ENCODE peak calls at places on chromosomes 7 and 10, in four cellular contexts. A is HepG2, Y is GM12878, P is K562. B is an unnamed sample.

GRCh38 chr7:44367475-44368030 is 42.2 kb upstream of the CAMK2B start:
- DNase-seq in P (no peak), A (no peak), Y (no peak), B (no peak)

GRCh38 chr7:56092789-56093531 is at the start of gene PHKG1:
- DNase-seq in P (peak; percentile 34), Y (no peak), A (peak; percentile 33), B (peak; percentile 80)

GRCh38 chr7:55072251-55072650 is 53.4 kb downstream of the EGFR start:
- DNase-seq in P (no peak), Y (no peak), A (no peak), B (no peak)

GRCh38 chr10:986137-986825 is 2.0 kb upstream of the GTPBP4 start:
- DNase-seq in A (no peak), P (no peak), Y (no peak), B (no peak)

GRCh38 chr10:119281581-119282071 is 74.3 kb downstream of the GRK5 start:
- DNase-seq in A (no peak), Y (no peak), P (no peak), B (no peak)

GRCh38 chr7:95421847-95422444 is 12.9 kb downstream of the PON2 start:
- DNase-seq in Y (no peak), P (no peak), A (peak; percentile 25), B (no peak)

GRCh38 chr10:13837966-13838365 is 251.2 kb downstream of the PRPF18 start:
- DNase-seq in Y (no peak), P (no peak), A (no peak), B (no peak)

GRCh38 chr7:33040803-33041516 is 21.6 kb downstream of the NT5C3A start:
- DNase-seq in Y (peak; percentile 89), P (no peak), A (no peak), B (peak; percentile 13)

GRCh38 chr7:34130558-34131285 is 225.4 kb downstream of the BMPER start:
- DNase-seq in A (no peak), P (no peak), Y (no peak), B (no peak)

GRCh38 chr7:104852386-104852785 is 161.6 kb upstream of the KMT2E start:
- DNase-seq in A (no peak), P (no peak), Y (no peak), B (no peak)

GRCh38 chr7:55563596-55564325 is 8.5 kb downstream of the VOPP1 start:
- DNase-seq in A (no peak), Y (no peak), P (no peak), B (no peak)

GRCh38 chr7:41238851-41239331 is 464.0 kb downstream of the INHBA start:
- DNase-seq in Y (no peak), A (no peak), P (no peak), B (peak; percentile 34)

DNA sequence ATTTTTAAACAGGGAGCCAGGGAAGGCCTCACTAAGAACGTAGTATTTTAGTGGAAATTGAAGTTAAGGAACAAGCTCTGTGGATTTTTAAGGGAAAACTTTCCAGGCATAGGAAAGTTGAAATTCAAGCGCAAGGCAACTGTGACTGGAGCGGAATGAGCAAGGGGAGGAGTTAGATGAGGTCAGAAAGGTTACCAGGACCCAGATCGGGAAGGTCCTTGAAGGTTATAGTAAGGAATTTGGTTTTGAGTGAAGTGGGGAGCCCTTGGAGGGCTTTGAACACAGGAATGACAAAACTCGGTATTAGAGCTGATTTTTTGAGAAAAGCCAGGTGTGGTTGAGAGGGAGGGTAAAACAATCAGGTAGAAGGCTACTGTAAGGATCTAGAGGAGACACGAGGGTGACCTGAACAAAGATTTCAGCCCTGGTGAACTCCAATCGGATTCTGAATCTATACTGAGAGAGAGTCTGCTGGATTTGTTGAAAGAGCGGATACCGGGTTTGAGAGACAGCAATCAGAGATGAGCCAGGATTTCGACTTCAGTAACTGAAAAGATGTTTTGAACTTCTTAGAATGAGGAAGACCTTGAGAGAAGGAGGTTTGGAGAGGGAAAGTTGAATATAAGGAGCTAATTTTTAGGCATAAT is 1013.9 kb downstream of the NRG3 start:
- DNase-seq in P (no peak), A (no peak), Y (no peak), B (no peak)
- TF ChIP-seq MYC in P (no peak), A (no peak), Y (no peak), B (no peak)

GRCh38 chr10:34229917-34230316 is 585.2 kb downstream of the PARD3 start:
- DNase-seq in A (no peak), Y (no peak), P (no peak), B (no peak)

GRCh38 chr10:34228066-34228465 is 587.0 kb downstream of the PARD3 start:
- DNase-seq in Y (no peak), A (no peak), P (no peak), B (no peak)

GRCh38 chr10:34235164-34235832 is 579.8 kb downstream of the PARD3 start:
- DNase-seq in Y (no peak), A (no peak), P (no peak), B (no peak)

GRCh38 chr10:34231441-34232180 is 583.5 kb downstream of the PARD3 start:
- DNase-seq in P (no peak), A (peak; percentile 90), Y (no peak), B (no peak)

DNA sequence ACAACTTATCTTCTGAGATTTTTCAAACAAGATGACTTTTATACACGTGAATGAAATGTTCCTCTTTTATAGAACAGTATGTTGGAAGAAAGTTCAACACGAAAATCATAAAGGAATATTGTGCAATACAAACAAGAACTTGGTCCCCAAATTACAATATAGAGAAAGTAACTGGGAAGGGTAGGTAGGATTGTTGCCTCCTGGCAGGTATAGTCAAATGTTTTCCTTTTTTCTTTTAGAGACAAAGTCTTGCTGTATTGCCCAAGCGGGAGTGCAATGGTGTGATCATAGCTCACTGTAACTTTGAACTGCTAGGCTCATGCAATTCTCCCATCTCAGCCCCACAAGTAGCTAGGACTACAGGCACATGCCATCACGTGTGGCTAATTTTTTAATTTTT is 582.6 kb downstream of the PARD3 start:
- DNase-seq in A (peak; percentile 52), P (no peak), Y (no peak), B (no peak)
- TF ChIP-seq POLR2AphosphoS5 in A (no peak), P (no peak), Y (no peak), B (no peak)

DNA sequence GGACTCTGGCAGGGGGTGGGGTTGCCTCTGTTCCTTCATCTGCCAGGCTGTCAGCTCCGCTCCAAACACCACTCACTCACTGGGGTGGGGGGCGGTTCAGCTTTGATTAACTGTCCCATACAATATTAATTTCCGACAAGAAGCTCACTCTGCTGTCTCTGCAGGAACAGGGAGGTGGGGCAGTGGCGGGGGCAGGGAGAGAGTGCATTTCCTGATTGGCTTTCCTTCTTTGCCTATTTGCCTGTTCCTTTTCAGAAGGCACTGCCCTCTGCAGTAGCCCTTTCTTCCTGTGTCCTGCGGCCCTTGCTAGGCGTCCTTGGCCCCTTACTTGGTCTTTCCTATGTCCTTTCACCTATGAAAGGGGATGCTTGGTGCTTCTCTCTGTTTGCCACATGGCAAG is 500.7 kb downstream of the PLXNA4 start:
- DNase-seq in Y (no peak), A (no peak), P (no peak), B (no peak)
- TF ChIP-seq MYC in Y (no peak), A (no peak), P (no peak), B (no peak)

GRCh38 chr7:139393621-139394215 is 34.0 kb downstream of the LUC7L2 start:
- DNase-seq in Y (no peak), A (no peak), P (no peak), B (no peak)
- TF ChIP-seq POLR2AphosphoS5 in Y (no peak), A (no peak), P (no peak), B (no peak)

GRCh38 chr10:78775891-78776290 is 292.9 kb upstream of the ZMIZ1 start:
- DNase-seq in A (no peak), Y (no peak), P (no peak), B (no peak)

GRCh38 chr10:78776746-78777145 is 292.0 kb upstream of the ZMIZ1 start:
- DNase-seq in Y (no peak), A (no peak), P (no peak), B (no peak)

GRCh38 chr10:78779339-78779955 is 289.3 kb upstream of the ZMIZ1 start:
- DNase-seq in A (no peak), P (no peak), Y (no peak), B (no peak)

GRCh38 chr10:78778446-78779338 is 290.1 kb upstream of the ZMIZ1 start:
- DNase-seq in A (peak; percentile 28), P (no peak), Y (no peak), B (no peak)

DNA sequence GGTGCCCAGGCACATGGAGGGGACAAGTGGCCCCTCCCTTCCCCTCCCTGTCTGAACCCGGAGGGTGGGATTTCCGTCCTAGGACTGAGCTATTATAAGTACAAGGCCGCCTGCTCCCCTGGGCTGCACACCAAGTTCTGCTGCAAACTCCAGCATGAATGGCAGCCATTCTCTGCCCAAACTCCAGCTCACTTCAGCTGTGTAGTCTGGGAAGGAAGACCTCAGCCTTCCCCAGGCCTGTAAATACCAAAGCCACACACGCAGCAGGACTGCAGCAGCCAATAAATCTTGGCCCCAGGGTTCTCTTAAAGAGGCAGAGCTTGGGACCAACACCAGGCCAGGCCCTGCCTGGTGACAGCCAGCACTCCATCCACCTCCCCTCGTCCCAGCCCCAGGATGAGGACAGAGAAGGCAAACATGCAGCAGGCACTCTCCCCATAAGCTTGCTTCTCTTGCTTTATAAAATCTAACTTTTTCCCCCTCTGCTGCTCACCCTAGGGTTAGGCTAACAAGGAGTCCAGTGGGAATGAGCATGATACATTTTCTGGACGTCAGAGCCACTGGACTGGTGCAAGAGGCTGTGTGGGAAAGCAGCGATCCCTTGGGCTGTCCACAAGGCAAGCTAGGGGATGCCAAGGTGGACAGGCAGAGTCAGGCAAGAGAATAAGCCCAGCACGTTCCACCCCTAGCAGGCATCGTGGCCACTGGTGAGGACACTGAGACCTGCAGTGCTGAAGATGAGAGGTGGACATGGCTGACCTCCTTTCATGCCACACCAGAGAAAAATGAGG is 291.1 kb upstream of the ZMIZ1 start:
- DNase-seq in A (no peak), Y (no peak), P (no peak), B (no peak)
- TF ChIP-seq MYC in A (no peak), Y (no peak), P (no peak), B (no peak)

GRCh38 chr7:5699951-5700384 is 81.5 kb downstream of the RNF216 start:
- DNase-seq in Y (peak; percentile 97), A (no peak), P (no peak), B (no peak)
- TF ChIP-seq POLR2AphosphoS5 in Y (peak; percentile 82), A (no peak), P (no peak), B (no peak)

B was measured in endothelial cell of umbilical vein.